ENCODE peak calls at places on chromosomes 6 and 20, in four cellular contexts. I is CD8-positive, alpha-beta T cell; L is PC-9; E is cardiac muscle cell. G is an unnamed sample.

GRCh38 chr20:61933951-61934715 is 131.5 kb downstream of the TAF4 start:
- DNase-seq in I (no peak), L (no peak), E (no peak), G (no peak)

GRCh38 chr6:69894578-69895347 is 28.4 kb downstream of the COL19A1 start:
- DNase-seq in E (no peak), L (no peak), I (no peak), G (peak; percentile 68)

GRCh38 chr6:128599036-128599435 is 78.6 kb upstream of the PTPRK start:
- DNase-seq in L (peak; percentile 58), E (no peak), I (no peak), G (no peak)

GRCh38 chr20:63230800-63231268 is 4.9 kb upstream of the BIRC7 start:
- DNase-seq in I (peak; percentile 16), E (peak; percentile 83), L (no peak), G (no peak)

GRCh38 chr20:31738729-31739549 is at the start of gene TPX2:
- DNase-seq in I (peak; percentile 74), E (peak; percentile 98), L (peak; percentile 92), G (peak; percentile 90)

GRCh38 chr6:31592396-31592771 is 422 bp downstream of the NCR3 start:
- DNase-seq in L (no peak), I (no peak), E (no peak), G (no peak)

GRCh38 chr20:56843817-56844216 is 214.7 kb downstream of the TFAP2C start:
- DNase-seq in L (no peak), I (no peak), E (no peak), G (no peak)

GRCh38 chr6:44011350-44011925 is 115.8 kb downstream of the MRPL14 start:
- DNase-seq in L (no peak), I (no peak), E (no peak), G (no peak)

GRCh38 chr20:50967621-50968020 is 9.0 kb downstream of the MOCS3 start:
- DNase-seq in I (no peak), E (no peak), L (no peak), G (no peak)

GRCh38 chr6:46994933-46995332 is 47.2 kb downstream of the ADGRF1 start:
- DNase-seq in L (no peak), E (no peak), I (no peak), G (no peak)

GRCh38 chr6:17905611-17906592 is 81.5 kb downstream of the KIF13A start:
- DNase-seq in E (no peak), I (no peak), L (peak; percentile 66), G (peak; percentile 55)

GRCh38 chr6:127222418-127222817 is 44.2 kb upstream of the RNF146 start:
- DNase-seq in I (no peak), E (no peak), L (no peak), G (no peak)

GRCh38 chr6:100719883-100720682 is 161.0 kb downstream of the ASCC3 start:
- DNase-seq in E (peak; percentile 13), I (no peak), L (no peak), G (no peak)

GRCh38 chr6:149884617-149885016 is 13.3 kb downstream of the RAET1E start:
- DNase-seq in I (no peak), L (no peak), E (no peak), G (no peak)

DNA sequence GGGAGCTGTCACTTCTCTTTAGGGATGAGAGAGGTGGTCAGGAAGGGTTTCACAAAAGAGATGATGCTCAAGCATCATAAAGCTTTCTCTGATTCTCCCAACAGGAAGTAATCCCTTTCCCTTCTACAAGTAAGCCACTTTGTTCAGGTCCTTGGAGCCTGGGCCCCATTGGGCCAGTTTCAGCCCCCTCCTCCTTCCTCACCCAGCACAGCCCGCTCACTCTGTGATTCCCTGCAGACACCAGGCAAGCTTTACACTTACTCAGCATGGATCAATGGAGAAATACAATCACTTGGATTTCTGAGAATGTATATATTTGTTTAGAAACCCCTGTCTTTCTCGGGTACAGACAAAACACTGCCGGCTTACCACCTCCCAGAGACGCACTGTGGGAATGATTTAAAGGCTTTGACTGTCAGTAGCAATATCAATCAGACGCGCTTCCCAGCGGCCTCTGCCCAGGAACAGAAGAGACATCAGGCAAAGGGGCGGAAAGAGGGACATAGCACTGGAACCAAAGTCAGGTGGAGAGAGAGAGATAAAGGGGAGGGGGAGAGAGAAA is 186.5 kb downstream of the MAFB start:
- DNase-seq in I (no peak), E (no peak), L (no peak), G (no peak)
- TF ChIP-seq CTCF in I (no peak), E (no peak), L (no peak), G (no peak)

GRCh38 chr20:59002388-59002787 is 4.7 kb downstream of the CTSZ start:
- DNase-seq in L (no peak), I (no peak), E (no peak), G (no peak)

GRCh38 chr20:59002874-59003399 is 4.1 kb downstream of the CTSZ start:
- DNase-seq in L (no peak), E (no peak), I (no peak), G (no peak)

GRCh38 chr20:59004493-59004762 is 2.6 kb downstream of the CTSZ start:
- DNase-seq in E (no peak), I (peak; percentile 66), L (no peak), G (no peak)

GRCh38 chr20:59004763-59005522 is 2.1 kb downstream of the CTSZ start:
- DNase-seq in I (peak; percentile 61), E (no peak), L (no peak), G (no peak)

GRCh38 chr20:59003836-59004492 is 3.1 kb downstream of the CTSZ start:
- DNase-seq in E (no peak), L (no peak), I (no peak), G (no peak)
- H3K4me3 ChIP-seq in E (no peak overlapping the region), L (no peak overlapping the region), I (no peak overlapping the region), G (no peak overlapping the region)

DNA sequence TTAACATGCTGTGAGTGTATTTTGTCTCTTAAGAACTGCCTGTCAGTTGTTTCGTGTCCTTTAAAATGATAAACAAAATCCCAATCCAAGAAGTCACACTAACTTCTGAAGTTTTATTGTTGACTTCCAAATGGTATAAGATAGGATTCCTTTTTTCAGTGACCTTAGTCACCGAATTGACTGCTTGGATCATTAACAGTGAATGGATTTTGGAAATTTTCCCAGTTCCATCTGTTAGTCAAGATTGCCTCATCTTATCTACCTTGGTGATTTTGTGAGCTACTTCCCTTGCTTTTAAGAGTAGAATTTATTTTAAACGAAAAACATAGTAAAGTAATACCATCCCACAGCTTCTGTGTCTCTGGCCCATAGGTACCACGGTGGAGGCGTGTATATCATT is 14.9 kb downstream of the RIOK1 start:
- DNase-seq in E (no peak), I (no peak), L (no peak), G (no peak)
- H3K36me3 ChIP-seq in E (peaks cover 51% of the 10 kb centered on the region), I (peaks cover 45% of the 10 kb centered on the region), L (peaks cover 8% of the 10 kb centered on the region), G (peaks cover 3% of the 10 kb centered on the region)

DNA sequence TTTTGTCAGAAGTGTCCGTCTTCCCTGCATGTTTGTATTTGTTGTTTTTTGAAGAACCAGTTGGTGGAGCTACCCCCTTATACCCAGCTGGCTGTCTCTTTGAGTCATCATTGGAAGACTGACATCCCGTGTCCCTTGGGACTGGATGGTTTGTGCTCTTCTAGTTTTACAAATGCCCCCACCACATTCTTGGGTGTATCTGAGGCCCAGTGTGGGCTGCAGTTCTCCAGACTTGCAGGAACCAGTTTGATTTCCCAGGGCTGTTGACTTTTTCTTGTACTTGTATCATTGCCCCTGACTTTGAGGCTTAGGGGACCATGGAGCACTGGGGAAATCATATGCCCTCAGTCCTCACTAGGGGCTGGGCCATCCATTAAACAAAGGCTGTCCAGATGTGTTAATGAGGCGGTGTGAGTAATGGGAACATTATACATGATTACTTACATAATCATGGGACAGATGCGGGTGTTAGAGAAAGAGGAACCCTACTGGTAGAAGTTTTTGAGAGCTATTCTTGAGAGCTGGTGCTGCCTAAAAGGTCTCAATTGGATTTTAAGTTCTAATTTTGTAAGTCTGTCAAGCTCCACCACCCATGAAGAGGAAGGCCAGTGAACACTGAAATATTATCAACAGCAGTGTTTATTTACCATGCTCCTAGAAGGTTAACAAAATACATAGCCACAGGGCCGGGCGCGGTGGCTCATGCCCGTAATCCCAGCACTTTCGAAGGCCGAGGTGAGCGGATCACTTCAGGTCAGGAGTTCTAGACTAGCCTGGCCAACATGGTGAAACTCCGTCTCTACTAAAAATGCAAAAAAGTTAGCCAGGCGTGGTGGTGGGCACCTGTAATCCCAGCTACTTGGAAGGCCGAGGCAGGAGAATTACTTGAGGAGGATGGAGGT is 8.5 kb downstream of the JARID2 start:
- DNase-seq in I (no peak), E (no peak), L (no peak), G (no peak)
- TF ChIP-seq CTCF in I (no peak), E (no peak), L (no peak), G (no peak)

G was measured in BJ.